ENCODE peak calls at places on chromosomes 12 and 14, in four cellular contexts. Q, X, F and E are unnamed samples.

GRCh38 chr12:124745891-124746570 is 117.6 kb downstream of the SCARB1 start:
- DNase-seq in F (peak), X (peak), Q (peak), E (peak)

GRCh38 chr12:2405039-2405438 is 352.3 kb downstream of the CACNA1C start:
- DNase-seq in F (no peak), Q (no peak), X (no peak), E (no peak)

GRCh38 chr12:117587646-117588287 is 226.3 kb upstream of the NOS1 start:
- DNase-seq in F (peak), X (peak), Q (peak), E (peak)

GRCh38 chr12:29153231-29153630 is 4.2 kb downstream of the FAR2 start:
- DNase-seq in X (no peak), F (no peak), Q (no peak), E (no peak)

GRCh38 chr12:93011100-93011499 is 82.0 kb upstream of the EEA1 start:
- DNase-seq in X (peak), Q (no peak), F (no peak), E (no peak)

GRCh38 chr12:84070311-84070710 is 842.3 kb downstream of the SLC6A15 start:
- DNase-seq in Q (peak), X (no peak), F (peak), E (no peak)

GRCh38 chr14:57869530-57870088 is 3.7 kb upstream of the SLC35F4 start:
- DNase-seq in Q (no peak), X (no peak), F (no peak), E (no peak)

GRCh38 chr12:74538491-74539258 is 1.0 kb downstream of the ATXN7L3B start:
- DNase-seq in Q (no peak), X (peak), F (no peak), E (no peak)

GRCh38 chr12:107462428-107463332 is 222.9 kb upstream of the PWP1 start:
- DNase-seq in X (no peak), F (no peak), Q (no peak), E (no peak)

GRCh38 chr14:104268725-104269436 is 130.5 kb downstream of the KIF26A start:
- DNase-seq in F (no peak), X (no peak), Q (peak), E (no peak)

GRCh38 chr14:104784846-104785707 is 10.5 kb downstream of the AKT1 start:
- DNase-seq in X (no peak), F (no peak), Q (no peak), E (no peak)

GRCh38 chr12:104115587-104115975 is 22.4 kb downstream of the NFYB start:
- DNase-seq in X (no peak), Q (no peak), F (no peak), E (no peak)

GRCh38 chr14:105974902-105975301 is 448.5 kb downstream of the TMEM121 start:
- DNase-seq in X (peak), F (no peak), Q (peak), E (no peak)

GRCh38 chr12:26524862-26525465 is 308.0 kb downstream of the ITPR2 start:
- DNase-seq in Q (peak), X (peak), F (no peak), E (no peak)

GRCh38 chr12:11695321-11695720 is 45.8 kb downstream of the ETV6 start:
- DNase-seq in Q (no peak), F (peak), X (peak), E (no peak)

GRCh38 chr12:3530548-3530947 is 39.5 kb downstream of the PRMT8 start:
- DNase-seq in Q (no peak), F (no peak), X (no peak), E (no peak)

GRCh38 chr14:93925374-93925895 is 1.7 kb upstream of the FAM181A start:
- DNase-seq in Q (no peak), X (no peak), F (no peak), E (no peak)

GRCh38 chr12:15088115-15088514 is 115.3 kb downstream of the PDE6H start:
- DNase-seq in F (peak), X (no peak), Q (no peak), E (no peak)

GRCh38 chr12:81798294-81798693 is 39.1 kb upstream of the PPFIA2 start:
- DNase-seq in X (no peak), F (no peak), Q (no peak), E (no peak)

GRCh38 chr12:123492290-123492689 is 34.4 kb downstream of the SNRNP35 start:
- DNase-seq in F (no peak), Q (no peak), X (no peak), E (no peak)

GRCh38 chr12:132587781-132588180 is 22.6 kb downstream of the LRCOL1 start:
- DNase-seq in Q (no peak), X (no peak), F (no peak), E (no peak)

GRCh38 chr14:35534884-35535793 is 1.2 kb downstream of the INSM2 start:
- DNase-seq in F (peak), Q (peak), X (peak), E (peak)

GRCh38 chr12:66129934-66130266 is 650 bp downstream of the LLPH start:
- DNase-seq in X (no peak), Q (no peak), F (no peak), E (no peak)

GRCh38 chr14:81455344-81455743 is 55.2 kb upstream of the STON2 start:
- DNase-seq in X (no peak), F (no peak), Q (no peak), E (no peak)

GRCh38 chr12:68631177-68631576 is 20.5 kb downstream of the RAP1B start:
- DNase-seq in X (no peak), Q (no peak), F (no peak), E (no peak)

GRCh38 chr12:54294152-54294913 is 6.5 kb downstream of the NFE2 start:
- DNase-seq in F (no peak), X (peak), Q (peak), E (peak)

GRCh38 chr12:109989380-109989779 is 6.8 kb downstream of the GIT2 start:
- DNase-seq in Q (no peak), X (no peak), F (no peak), E (no peak)

GRCh38 chr12:123670882-123671728 is at the start of gene TCTN2:
- DNase-seq in F (peak), X (peak), Q (peak), E (peak)

GRCh38 chr14:81401420-81402122 is 1.4 kb upstream of the STON2 start:
- DNase-seq in F (peak), Q (no peak), X (no peak), E (no peak)

GRCh38 chr12:89450922-89451321 is 73.7 kb downstream of the GALNT4 start:
- DNase-seq in X (no peak), Q (no peak), F (no peak), E (no peak)